ENCODE peak calls at places on chromosomes 6 and 20, in six cellular contexts. One of them, this sample, is unnamed.

GRCh38 chr6:43790031-43790430 is 20.0 kb downstream of the VEGFA start:
- DNase-seq in GM10248: no peak
- DNase-seq in nephron progenitor cell: no peak
- DNase-seq in AG10803: peak; percentile 78
- DNase-seq in AG09309: peak; percentile 61
- DNase-seq in fibroblast of lung: peak; percentile 60
- DNase-seq in this sample: no peak

GRCh38 chr6:136927313-136927712 is 5.2 kb downstream of the SLC35D3 start:
- DNase-seq in GM10248: peak; percentile 48
- DNase-seq in nephron progenitor cell: no peak
- DNase-seq in AG10803: no peak
- DNase-seq in AG09309: no peak
- DNase-seq in fibroblast of lung: no peak
- DNase-seq in this sample: peak; percentile 3

GRCh38 chr6:47574789-47575188 is 97.2 kb downstream of the CD2AP start:
- DNase-seq in GM10248: no peak
- DNase-seq in nephron progenitor cell: no peak
- DNase-seq in AG10803: no peak
- DNase-seq in AG09309: no peak
- DNase-seq in fibroblast of lung: no peak
- DNase-seq in this sample: no peak

GRCh38 chr6:136201735-136202134 is 48.4 kb downstream of the MTFR2 start:
- DNase-seq in GM10248: no peak
- DNase-seq in nephron progenitor cell: no peak
- DNase-seq in AG10803: peak; percentile 11
- DNase-seq in AG09309: no peak
- DNase-seq in fibroblast of lung: peak; percentile 37
- DNase-seq in this sample: peak; percentile 9

GRCh38 chr6:138278326-138278725 is 60.0 kb upstream of the PBOV1 start:
- DNase-seq in GM10248: no peak
- DNase-seq in nephron progenitor cell: peak; percentile 9
- DNase-seq in AG10803: peak; percentile 23
- DNase-seq in AG09309: no peak
- DNase-seq in fibroblast of lung: no peak
- DNase-seq in this sample: peak; percentile 8

GRCh38 chr20:58246346-58246745 is 17.9 kb upstream of the ANKRD60 start:
- DNase-seq in GM10248: no peak
- DNase-seq in nephron progenitor cell: no peak
- DNase-seq in AG10803: peak; percentile 38
- DNase-seq in AG09309: no peak
- DNase-seq in fibroblast of lung: peak; percentile 38
- DNase-seq in this sample: no peak

GRCh38 chr20:20083796-20084195 is 31.5 kb downstream of the CFAP61 start:
- DNase-seq in GM10248: peak; percentile 46
- DNase-seq in nephron progenitor cell: no peak
- DNase-seq in AG10803: peak; percentile 20
- DNase-seq in AG09309: no peak
- DNase-seq in fibroblast of lung: peak; percentile 45
- DNase-seq in this sample: peak; percentile 6

GRCh38 chr20:41003143-41003932 is 25.3 kb upstream of the TOP1 start:
- DNase-seq in GM10248: no peak
- DNase-seq in nephron progenitor cell: no peak
- DNase-seq in AG10803: peak; percentile 96
- DNase-seq in AG09309: peak; percentile 94
- DNase-seq in fibroblast of lung: peak; percentile 99
- DNase-seq in this sample: peak; percentile 98

GRCh38 chr20:33211817-33212424 is 5.2 kb upstream of the BPIFA3 start:
- DNase-seq in GM10248: peak; percentile 55
- DNase-seq in nephron progenitor cell: peak; percentile 49
- DNase-seq in AG10803: peak; percentile 53
- DNase-seq in AG09309: no peak
- DNase-seq in fibroblast of lung: peak; percentile 25
- DNase-seq in this sample: peak; percentile 24

GRCh38 chr6:47275640-47276039 is 34.1 kb downstream of the TNFRSF21 start:
- DNase-seq in GM10248: no peak
- DNase-seq in nephron progenitor cell: no peak
- DNase-seq in AG10803: no peak
- DNase-seq in AG09309: no peak
- DNase-seq in fibroblast of lung: no peak
- DNase-seq in this sample: no peak

GRCh38 chr6:105545206-105545920 is 142.5 kb upstream of the PREP start:
- DNase-seq in GM10248: no peak
- DNase-seq in nephron progenitor cell: no peak
- DNase-seq in AG10803: peak; percentile 70
- DNase-seq in AG09309: peak; percentile 52
- DNase-seq in fibroblast of lung: no peak
- DNase-seq in this sample: peak; percentile 66

GRCh38 chr20:41138527-41139226 is 1.3 kb downstream of the PLCG1 start:
- DNase-seq in GM10248: no peak
- DNase-seq in nephron progenitor cell: peak; percentile 14
- DNase-seq in AG10803: peak; percentile 13
- DNase-seq in AG09309: no peak
- DNase-seq in fibroblast of lung: no peak
- DNase-seq in this sample: no peak

GRCh38 chr6:83474309-83474708 is 38.0 kb upstream of the PRSS35 start:
- DNase-seq in GM10248: no peak
- DNase-seq in nephron progenitor cell: no peak
- DNase-seq in AG10803: peak; percentile 10
- DNase-seq in AG09309: no peak
- DNase-seq in fibroblast of lung: peak; percentile 51
- DNase-seq in this sample: no peak

GRCh38 chr6:112035446-112035845 is 18.5 kb upstream of the CCN6 start:
- DNase-seq in GM10248: no peak
- DNase-seq in nephron progenitor cell: no peak
- DNase-seq in AG10803: no peak
- DNase-seq in AG09309: no peak
- DNase-seq in fibroblast of lung: no peak
- DNase-seq in this sample: no peak

GRCh38 chr6:133131621-133132020 is 109.5 kb upstream of the EYA4 start:
- DNase-seq in GM10248: no peak
- DNase-seq in nephron progenitor cell: no peak
- DNase-seq in AG10803: no peak
- DNase-seq in AG09309: no peak
- DNase-seq in fibroblast of lung: peak; percentile 33
- DNase-seq in this sample: no peak

GRCh38 chr6:43924222-43924702 is 154.3 kb downstream of the VEGFA start:
- DNase-seq in GM10248: no peak
- DNase-seq in nephron progenitor cell: no peak
- DNase-seq in AG10803: peak; percentile 21
- DNase-seq in AG09309: no peak
- DNase-seq in fibroblast of lung: peak; percentile 37
- DNase-seq in this sample: no peak

GRCh38 chr6:23561732-23562131 is 564.3 kb upstream of the NRSN1 start:
- DNase-seq in GM10248: no peak
- DNase-seq in nephron progenitor cell: no peak
- DNase-seq in AG10803: no peak
- DNase-seq in AG09309: no peak
- DNase-seq in fibroblast of lung: no peak
- DNase-seq in this sample: no peak

GRCh38 chr6:139010674-139011073 is 17.9 kb upstream of the ABRACL start:
- DNase-seq in GM10248: no peak
- DNase-seq in nephron progenitor cell: no peak
- DNase-seq in AG10803: no peak
- DNase-seq in AG09309: no peak
- DNase-seq in fibroblast of lung: no peak
- DNase-seq in this sample: no peak

GRCh38 chr20:24781061-24781980 is 167.7 kb upstream of the CST7 start:
- DNase-seq in GM10248: no peak
- DNase-seq in nephron progenitor cell: peak; percentile 23
- DNase-seq in AG10803: peak; percentile 39
- DNase-seq in AG09309: no peak
- DNase-seq in fibroblast of lung: peak; percentile 50
- DNase-seq in this sample: peak; percentile 41

GRCh38 chr6:167467793-167468431 is 143.0 kb downstream of the TTLL2 start:
- DNase-seq in GM10248: no peak
- DNase-seq in nephron progenitor cell: no peak
- DNase-seq in AG10803: no peak
- DNase-seq in AG09309: no peak
- DNase-seq in fibroblast of lung: no peak
- DNase-seq in this sample: no peak

GRCh38 chr6:167464177-167464576 is 139.3 kb downstream of the TTLL2 start:
- DNase-seq in GM10248: no peak
- DNase-seq in nephron progenitor cell: no peak
- DNase-seq in AG10803: no peak
- DNase-seq in AG09309: no peak
- DNase-seq in fibroblast of lung: no peak
- DNase-seq in this sample: no peak

GRCh38 chr6:167467282-167467681 is 142.4 kb downstream of the TTLL2 start:
- DNase-seq in GM10248: no peak
- DNase-seq in nephron progenitor cell: no peak
- DNase-seq in AG10803: no peak
- DNase-seq in AG09309: no peak
- DNase-seq in fibroblast of lung: no peak
- DNase-seq in this sample: no peak

GRCh38 chr6:167462913-167463312 is 138.0 kb downstream of the TTLL2 start:
- DNase-seq in GM10248: no peak
- DNase-seq in nephron progenitor cell: no peak
- DNase-seq in AG10803: no peak
- DNase-seq in AG09309: no peak
- DNase-seq in fibroblast of lung: no peak
- DNase-seq in this sample: no peak

GRCh38 chr6:167465497-167465896 is 140.6 kb downstream of the TTLL2 start:
- DNase-seq in GM10248: no peak
- DNase-seq in nephron progenitor cell: no peak
- DNase-seq in AG10803: no peak
- DNase-seq in AG09309: no peak
- DNase-seq in fibroblast of lung: no peak
- DNase-seq in this sample: no peak
- TF ChIP-seq CTCF in GM10248: no peak
- TF ChIP-seq CTCF in nephron progenitor cell: no peak
- TF ChIP-seq CTCF in AG10803: no peak
- TF ChIP-seq CTCF in AG09309: no peak
- TF ChIP-seq CTCF in fibroblast of lung: no peak
- TF ChIP-seq CTCF in this sample: no peak

DNA sequence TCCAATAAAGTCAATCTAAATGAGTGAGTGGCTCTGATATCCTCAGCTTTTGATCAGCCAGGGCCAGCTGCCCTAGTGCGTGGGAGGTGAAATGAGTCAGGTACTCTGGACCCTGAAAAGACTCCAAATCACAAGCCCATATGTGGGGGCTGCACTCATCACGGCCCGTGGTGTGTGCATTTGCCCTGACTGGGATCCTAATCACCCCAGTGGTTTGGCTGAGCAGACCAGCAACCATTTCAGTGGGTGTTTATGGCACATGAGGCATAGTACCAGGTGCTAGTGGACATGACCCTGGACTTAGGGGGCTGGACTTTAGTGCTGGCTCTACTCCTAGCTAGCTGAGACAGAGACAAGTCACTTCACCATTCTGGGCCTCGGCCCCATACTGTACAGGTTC is 39.4 kb downstream of the SCML4 start:
- DNase-seq in GM10248: no peak
- DNase-seq in nephron progenitor cell: no peak
- DNase-seq in AG10803: no peak
- DNase-seq in AG09309: no peak
- DNase-seq in fibroblast of lung: no peak
- DNase-seq in this sample: no peak
- TF ChIP-seq CTCF in GM10248: no peak
- TF ChIP-seq CTCF in nephron progenitor cell: no peak
- TF ChIP-seq CTCF in AG10803: no peak
- TF ChIP-seq CTCF in AG09309: no peak
- TF ChIP-seq CTCF in fibroblast of lung: no peak
- TF ChIP-seq CTCF in this sample: no peak

GRCh38 chr6:68317366-68317765 is 317.7 kb upstream of the ADGRB3 start:
- DNase-seq in GM10248: no peak
- DNase-seq in nephron progenitor cell: no peak
- DNase-seq in AG10803: no peak
- DNase-seq in AG09309: no peak
- DNase-seq in fibroblast of lung: no peak
- DNase-seq in this sample: no peak
- TF ChIP-seq CTCF in GM10248: no peak
- TF ChIP-seq CTCF in nephron progenitor cell: no peak
- TF ChIP-seq CTCF in AG10803: no peak
- TF ChIP-seq CTCF in AG09309: no peak
- TF ChIP-seq CTCF in fibroblast of lung: no peak
- TF ChIP-seq CTCF in this sample: no peak

GRCh38 chr6:5746392-5747140 is 260.2 kb downstream of the NRN1 start:
- DNase-seq in GM10248: no peak
- DNase-seq in nephron progenitor cell: peak; percentile 23
- DNase-seq in AG10803: peak; percentile 38
- DNase-seq in AG09309: no peak
- DNase-seq in fibroblast of lung: no peak
- DNase-seq in this sample: no peak
- TF ChIP-seq CTCF in GM10248: peak; percentile 11
- TF ChIP-seq CTCF in nephron progenitor cell: no peak
- TF ChIP-seq CTCF in AG10803: peak; percentile 49
- TF ChIP-seq CTCF in AG09309: peak; percentile 48
- TF ChIP-seq CTCF in fibroblast of lung: peak; percentile 12
- TF ChIP-seq CTCF in this sample: peak; percentile 37

DNA sequence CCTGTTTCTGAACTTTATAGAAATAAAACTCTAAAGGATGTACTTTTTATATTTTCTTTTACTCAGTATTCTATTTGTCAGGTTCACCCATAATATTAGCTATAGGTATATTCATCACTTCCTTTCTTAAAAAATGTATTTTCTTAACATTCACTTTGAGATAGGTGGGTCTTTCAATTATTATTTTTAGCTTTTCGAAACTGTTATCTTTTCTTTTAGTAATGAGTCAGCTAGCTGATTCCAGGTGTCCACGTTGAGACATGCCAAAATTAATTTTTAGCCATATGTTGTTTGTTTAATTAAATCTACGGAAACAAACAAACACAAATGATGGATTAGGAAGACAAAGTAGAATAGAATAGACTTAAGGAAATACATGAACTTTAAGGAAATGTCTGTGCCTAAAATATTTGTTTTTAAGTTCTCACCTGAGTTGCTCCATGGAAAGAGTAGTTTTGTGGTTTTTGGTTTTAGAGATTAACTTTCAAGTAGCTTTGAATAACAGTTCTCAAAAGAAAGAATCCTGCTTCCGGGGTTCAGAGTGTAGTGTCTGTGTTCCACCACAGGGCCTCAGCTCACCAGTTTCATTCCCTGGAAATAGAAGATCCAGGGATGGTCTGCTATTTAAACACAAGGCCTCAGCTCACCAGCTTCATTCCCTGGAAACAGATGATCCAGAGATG is 435.0 kb downstream of the HAO1 start:
- DNase-seq in GM10248: no peak
- DNase-seq in nephron progenitor cell: no peak
- DNase-seq in AG10803: no peak
- DNase-seq in AG09309: no peak
- DNase-seq in fibroblast of lung: no peak
- DNase-seq in this sample: no peak
- TF ChIP-seq CTCF in GM10248: no peak
- TF ChIP-seq CTCF in nephron progenitor cell: no peak
- TF ChIP-seq CTCF in AG10803: no peak
- TF ChIP-seq CTCF in AG09309: no peak
- TF ChIP-seq CTCF in fibroblast of lung: no peak
- TF ChIP-seq CTCF in this sample: no peak

This sample was measured in HFFc6.